ENCODE peak calls at places on chromosome 6, in seven cellular contexts. V is NCI-H460; E is left cardiac atrium; L is SW480; X is stimulated activated CD4-positive, alpha-beta T cell treated with anti-CD3 and anti-CD28 coated beads, Interleukin-4, amount 100 ng/mL, for 1 hour; C is NCI-H2171 treated with DMSO at 0.1 percent for 48 hours; M is HCT116. F is an unnamed sample.

GRCh38 chr6:159178847-159179246 is 9.6 kb downstream of the FNDC1 start:
- DNase-seq in V (no peak), X (no peak), M (no peak), E (no peak), C (no peak), L (no peak), F (no peak)

GRCh38 chr6:32941412-32941784 is 570 bp upstream of the HLA-DMB start:
- DNase-seq in L (peak; percentile 9), V (no peak), M (no peak), X (peak; percentile 13), E (no peak), C (no peak), F (no peak)

GRCh38 chr6:137823826-137824501 is 43.1 kb upstream of the TNFAIP3 start:
- DNase-seq in M (no peak), L (no peak), V (peak; percentile 98), E (peak; percentile 63), C (peak; percentile 83), X (peak; percentile 44), F (no peak)

GRCh38 chr6:22451960-22452359 is 117.4 kb upstream of the HDGFL1 start:
- DNase-seq in L (no peak), M (no peak), E (no peak), X (no peak), V (no peak), C (no peak), F (no peak)

GRCh38 chr6:128532110-128532509 is 11.7 kb upstream of the PTPRK start:
- DNase-seq in E (no peak), V (no peak), M (no peak), L (no peak), X (no peak), C (peak; percentile 61), F (no peak)

GRCh38 chr6:113734886-113735481 is 122.2 kb upstream of the MARCKS start:
- DNase-seq in X (no peak), C (no peak), M (no peak), L (no peak), V (no peak), E (no peak), F (no peak)

GRCh38 chr6:11251553-11252358 is 19.3 kb upstream of the NEDD9 start:
- DNase-seq in X (no peak), M (no peak), L (peak; percentile 18), C (no peak), V (no peak), E (peak; percentile 80), F (no peak)

GRCh38 chr6:144467153-144467762 is 182.1 kb downstream of the UTRN start:
- DNase-seq in L (no peak), V (no peak), E (no peak), M (no peak), C (no peak), X (no peak), F (no peak)

GRCh38 chr6:27753668-27754407 is 158.4 kb downstream of the OR2B2 start:
- DNase-seq in V (peak; percentile 83), E (peak; percentile 79), L (peak; percentile 89), X (peak; percentile 76), C (peak; percentile 92), M (peak; percentile 90), F (no peak)

GRCh38 chr6:503610-504362 is 112.2 kb downstream of the IRF4 start:
- DNase-seq in L (no peak), M (no peak), E (peak; percentile 68), V (no peak), C (no peak), X (no peak), F (no peak)

GRCh38 chr6:5201271-5201670 is 59.5 kb downstream of the LYRM4 start:
- DNase-seq in X (no peak), C (no peak), V (no peak), L (no peak), M (no peak), E (no peak), F (no peak)

GRCh38 chr6:78513856-78514255 is 353.5 kb upstream of the IRAK1BP1 start:
- DNase-seq in V (no peak), C (no peak), E (no peak), L (no peak), M (peak; percentile 34), X (no peak), F (no peak)

GRCh38 chr6:42287756-42288155 is 70.1 kb upstream of the MRPS10 start:
- DNase-seq in C (no peak), L (no peak), V (no peak), X (no peak), E (no peak), M (no peak), F (no peak)

GRCh38 chr6:105045546-105045945 is 88.6 kb downstream of the LIN28B start:
- DNase-seq in C (no peak), M (no peak), X (no peak), L (no peak), V (no peak), E (no peak), F (no peak)

GRCh38 chr6:137818440-137818839 is 48.6 kb upstream of the TNFAIP3 start:
- DNase-seq in L (no peak), E (no peak), M (no peak), X (no peak), C (no peak), V (no peak), F (no peak)

GRCh38 chr6:299050-299980 is 7.0 kb downstream of the DUSP22 start:
- DNase-seq in M (no peak), L (no peak), E (no peak), X (no peak), V (no peak), C (no peak), F (no peak)

GRCh38 chr6:159038914-159039884 is 5.6 kb downstream of the TAGAP start:
- DNase-seq in X (no peak), C (no peak), E (no peak), L (no peak), V (no peak), M (no peak), F (peak; percentile 38)

GRCh38 chr6:134046054-134046453 is 6.4 kb downstream of the SLC2A12 start:
- DNase-seq in V (no peak), X (no peak), E (no peak), M (no peak), C (no peak), L (no peak), F (no peak)

GRCh38 chr6:14857501-14857900 is 388.4 kb upstream of the JARID2 start:
- DNase-seq in C (no peak), V (no peak), X (peak; percentile 75), E (no peak), M (no peak), L (no peak), F (no peak)

GRCh38 chr6:124984668-124985338 is 22.6 kb downstream of the RNF217 start:
- DNase-seq in M (no peak), E (no peak), C (no peak), V (no peak), X (no peak), L (no peak), F (no peak)

F was measured in GM12891.